ENCODE peak calls at places on chromosome 14, in six cellular contexts. J is NCI-H1417 treated with DMSO at 0.1 percent for 48 hours; N is GM12891; L is AG10803; U is NT2/D1; C is activated CD4-positive, alpha-beta T cell treated with anti-CD3 and anti-CD28 coated beads, Interleukin-2, amount 50 U/mL, for 24 hours. E is an unnamed sample.

GRCh38 chr14:77980475-77981321 is 180.8 kb downstream of the ADCK1 start:
- DNase-seq in J (peak), N (no peak), C (no peak), L (no peak), U (no peak), E (peak)

GRCh38 chr14:37763266-37763665 is 167.8 kb downstream of the TTC6 start:
- DNase-seq in J (no peak), C (no peak), N (no peak), U (no peak), L (no peak), E (no peak)

GRCh38 chr14:72864712-72865365 is 29.1 kb downstream of the DPF3 start:
- DNase-seq in U (no peak), C (no peak), J (no peak), N (no peak), L (no peak), E (no peak)

GRCh38 chr14:105602799-105603763 is 76.7 kb downstream of the TMEM121 start:
- DNase-seq in L (no peak), C (no peak), J (no peak), N (no peak), U (peak), E (no peak)

GRCh38 chr14:103128631-103129300 is 5.5 kb downstream of the TNFAIP2 start:
- DNase-seq in C (no peak), L (no peak), N (no peak), J (no peak), U (no peak), E (peak)

GRCh38 chr14:25044299-25044698 is 5.6 kb downstream of the STXBP6 start:
- DNase-seq in J (no peak), L (no peak), N (no peak), U (no peak), C (no peak), E (no peak)

GRCh38 chr14:25049559-25050493 is at the start of gene STXBP6:
- DNase-seq in N (peak), L (peak), C (no peak), U (no peak), J (no peak), E (peak)

GRCh38 chr14:101185946-101186345 is 282.4 kb upstream of the RTL1 start:
- DNase-seq in U (no peak), C (no peak), J (no peak), N (no peak), L (no peak), E (no peak)

GRCh38 chr14:73786942-73787759 is 64.5 kb upstream of the PTGR2 start:
- DNase-seq in U (no peak), J (no peak), C (no peak), L (no peak), N (no peak), E (peak)

GRCh38 chr14:61077946-61078738 is 97.1 kb downstream of the SLC38A6 start:
- DNase-seq in C (no peak), N (no peak), U (no peak), J (no peak), L (no peak), E (no peak)

GRCh38 chr14:105933238-105933637 is 406.9 kb downstream of the TMEM121 start:
- DNase-seq in N (no peak), J (no peak), C (no peak), L (no peak), U (no peak), E (no peak)

GRCh38 chr14:74548881-74549280 is 55.3 kb downstream of the ISCA2 start:
- DNase-seq in L (peak), J (no peak), N (no peak), U (no peak), C (no peak), E (peak)

GRCh38 chr14:64722842-64723447 is 18.7 kb downstream of the PLEKHG3 start:
- DNase-seq in U (no peak), C (no peak), N (no peak), J (no peak), L (no peak), E (no peak)

GRCh38 chr14:68409355-68409754 is 383.5 kb downstream of the ZFP36L1 start:
- DNase-seq in J (no peak), U (no peak), L (peak), C (no peak), N (no peak), E (no peak)

GRCh38 chr14:24251880-24252288 is 9.5 kb upstream of the TINF2 start:
- DNase-seq in N (no peak), C (no peak), U (no peak), J (no peak), L (peak), E (no peak)

GRCh38 chr14:105487986-105488777 is 1.5 kb downstream of the CRIP1 start:
- DNase-seq in U (no peak), N (no peak), L (no peak), J (no peak), C (no peak), E (peak)

GRCh38 chr14:96275182-96276112 is 19.4 kb downstream of the BDKRB1 start:
- DNase-seq in L (peak), U (peak), N (peak), C (peak), J (peak), E (peak)

GRCh38 chr14:60622210-60622919 is 26.9 kb downstream of the SIX1 start:
- DNase-seq in C (no peak), N (no peak), J (no peak), L (peak), U (no peak), E (no peak)

GRCh38 chr14:91127411-91127810 is 13.5 kb downstream of the DGLUCY start:
- DNase-seq in L (no peak), U (no peak), J (no peak), N (no peak), C (no peak), E (peak)

GRCh38 chr14:77641207-77641533 is 24.7 kb upstream of the SPTLC2 start:
- DNase-seq in C (no peak), U (no peak), N (no peak), J (no peak), L (no peak), E (peak)

GRCh38 chr14:65453807-65454480 is 41.4 kb downstream of the FUT8 start:
- DNase-seq in N (no peak), L (no peak), C (no peak), J (no peak), U (no peak), E (no peak)

GRCh38 chr14:61653507-61653906 is 41.8 kb upstream of the HIF1A start:
- DNase-seq in J (no peak), C (no peak), L (peak), N (no peak), U (no peak), E (no peak)

GRCh38 chr14:38502241-38502640 is 246.3 kb upstream of the CLEC14A start:
- DNase-seq in U (no peak), N (no peak), L (peak), J (no peak), C (no peak), E (no peak)

GRCh38 chr14:84894254-84894653 is 635.7 kb upstream of the FLRT2 start:
- DNase-seq in N (no peak), U (no peak), J (peak), C (no peak), L (no peak), E (no peak)

GRCh38 chr14:58171090-58171489 is 19.1 kb upstream of the ARMH4 start:
- DNase-seq in J (peak), N (no peak), C (peak), L (peak), U (peak), E (peak)

GRCh38 chr14:71290960-71291466 is 383.8 kb downstream of the PCNX1 start:
- DNase-seq in U (no peak), J (no peak), L (peak), N (peak), C (peak), E (no peak)

GRCh38 chr14:52076334-52076733 is 7.5 kb upstream of the NID2 start:
- DNase-seq in J (no peak), U (no peak), L (peak), C (no peak), N (no peak), E (no peak)

GRCh38 chr14:68230941-68231717 is 411.6 kb downstream of the RAD51B start:
- DNase-seq in J (no peak), L (peak), U (no peak), C (no peak), N (no peak), E (no peak)

GRCh38 chr14:35404496-35405303 is at the start of gene NFKBIA:
- DNase-seq in N (peak), J (peak), U (peak), L (peak), C (peak), E (peak)

GRCh38 chr14:104973215-104974145 is 4.7 kb downstream of the AHNAK2 start:
- DNase-seq in C (no peak), J (no peak), L (peak), N (no peak), U (no peak), E (peak)

GRCh38 chr14:56581041-56581727 is 1.6 kb downstream of the TMEM260 start:
- DNase-seq in J (no peak), N (no peak), C (no peak), L (no peak), U (no peak), E (no peak)

GRCh38 chr14:74698894-74699293 is 14.0 kb downstream of the AREL1 start:
- DNase-seq in N (no peak), J (no peak), U (no peak), C (no peak), L (no peak), E (no peak)

GRCh38 chr14:77035267-77035666 is 6.8 kb upstream of the IRF2BPL start:
- DNase-seq in C (no peak), N (no peak), L (no peak), J (no peak), U (no peak), E (no peak)

GRCh38 chr14:98909251-98909944 is 362.6 kb downstream of the BCL11B start:
- DNase-seq in J (no peak), U (no peak), C (no peak), N (no peak), L (peak), E (no peak)

E was measured in mucosa of descending colon.